ENCODE peak calls at places on chromosomes 1 and 21, in four cellular contexts. V is K562, T is SK-N-SH, G is HepG2. X is an unnamed sample.

GRCh38 chr1:189929501-189930099 is 548.1 kb downstream of the BRINP3 start:
- DNase-seq in V (no peak), T (no peak), G (no peak), X (no peak)

GRCh38 chr1:44895919-44896734 is 53.1 kb upstream of the PTCH2 start:
- DNase-seq in V (peak; percentile 62), T (no peak), G (no peak), X (no peak)

GRCh38 chr1:114341886-114342285 is 169.1 kb downstream of the TRIM33 start:
- DNase-seq in V (no peak), T (no peak), G (no peak), X (no peak)

GRCh38 chr1:163844393-163844948 is 522.7 kb downstream of the NUF2 start:
- DNase-seq in V (no peak), T (no peak), G (no peak), X (no peak)

GRCh38 chr1:97101523-97101922 is 379.9 kb downstream of the PTBP2 start:
- DNase-seq in V (no peak), T (no peak), G (no peak), X (no peak)

GRCh38 chr1:227219715-227220292 is 98.5 kb downstream of the CDC42BPA start:
- DNase-seq in V (peak; percentile 26), T (no peak), G (no peak), X (no peak)

GRCh38 chr1:113048064-113048463 is 24.9 kb upstream of the LRIG2 start:
- DNase-seq in V (no peak), T (no peak), G (peak; percentile 53), X (no peak)

GRCh38 chr21:37758997-37759396 is 157.3 kb downstream of the KCNJ6 start:
- DNase-seq in V (peak; percentile 65), T (peak; percentile 36), G (peak; percentile 3), X (no peak)

GRCh38 chr1:24391882-24392603 is 21.5 kb downstream of the STPG1 start:
- DNase-seq in V (peak; percentile 72), T (peak; percentile 72), G (peak; percentile 47), X (no peak)

GRCh38 chr1:26723013-26723991 is 27.5 kb downstream of the ARID1A start:
- DNase-seq in V (peak; percentile 93), T (peak; percentile 86), G (peak; percentile 82), X (peak; percentile 21)

GRCh38 chr21:36965720-36966065 is 776 bp downstream of the HLCS start:
- DNase-seq in V (no peak), T (no peak), G (no peak), X (no peak)

GRCh38 chr1:111826278-111826677 is 70.6 kb downstream of the DDX20 start:
- DNase-seq in V (no peak), T (no peak), G (no peak), X (no peak)

GRCh38 chr1:17866451-17867029 is 111.4 kb downstream of the ACTL8 start:
- DNase-seq in V (no peak), T (no peak), G (no peak), X (no peak)

GRCh38 chr1:23801338-23801748 is 789 bp upstream of the GALE start:
- DNase-seq in V (no peak), T (peak; percentile 37), G (no peak), X (no peak)

GRCh38 chr1:30680879-30681278 is 42.5 kb downstream of the MATN1 start:
- DNase-seq in V (no peak), T (no peak), G (no peak), X (no peak)

GRCh38 chr1:29516063-29516820 is 279.9 kb downstream of the PTPRU start:
- DNase-seq in V (no peak), T (no peak), G (no peak), X (no peak)

GRCh38 chr1:184329255-184329953 is 57.4 kb upstream of the C1orf21 start:
- DNase-seq in V (no peak), T (no peak), G (no peak), X (no peak)

DNA sequence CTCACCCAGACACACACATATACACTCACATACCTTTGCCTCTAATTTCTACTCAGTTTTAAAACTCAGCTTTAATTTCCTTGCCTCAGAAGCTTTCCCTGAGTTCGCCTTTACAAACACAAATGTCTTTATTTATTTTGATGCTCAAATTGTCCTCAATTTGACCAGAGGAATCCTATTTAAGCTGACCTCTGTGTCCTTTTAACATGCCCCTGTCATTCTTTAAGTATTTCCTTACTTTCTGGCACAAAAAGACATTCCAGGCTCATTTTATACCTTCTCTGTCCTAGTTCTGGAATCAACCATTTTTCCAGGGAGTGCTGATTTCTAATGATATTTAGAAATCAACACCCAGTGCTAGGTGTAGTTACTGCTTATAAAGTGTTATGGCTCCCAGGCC is 82.5 kb downstream of the OSBPL9 start:
- DNase-seq in V (no peak), T (no peak), G (no peak), X (no peak)
- TF ChIP-seq ELF1 in V (no peak), T (no peak), G (no peak), X (no peak)

DNA sequence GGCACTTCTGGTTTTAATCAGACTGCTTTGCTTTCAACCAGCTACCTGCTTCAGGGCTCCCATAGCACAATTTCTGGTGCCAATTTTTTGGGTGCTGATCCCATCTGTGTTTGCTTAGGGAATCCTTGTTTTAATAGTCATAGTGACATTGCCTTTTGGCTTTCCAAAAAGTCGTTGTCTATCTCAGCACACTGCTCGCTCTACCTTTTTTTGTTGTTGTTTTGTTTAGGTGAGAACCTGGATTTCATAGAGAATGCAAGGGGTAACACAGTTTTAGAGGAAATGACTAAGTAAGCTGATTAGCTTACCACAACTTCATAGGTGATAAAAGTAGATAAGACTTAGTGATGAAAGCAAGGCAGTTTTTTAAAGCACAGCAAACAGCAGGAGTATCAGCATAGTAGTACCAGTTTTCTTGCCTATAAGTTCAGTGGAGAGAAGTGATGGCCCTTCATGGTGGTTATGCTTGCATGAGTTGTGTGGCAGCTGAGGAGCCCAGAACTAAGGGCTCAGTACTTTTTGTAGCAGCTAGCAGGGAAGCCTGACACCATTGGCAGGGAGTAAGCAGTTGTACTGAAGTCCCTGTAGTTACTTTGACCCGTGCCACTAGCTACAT is 31.3 kb downstream of the NEK7 start:
- DNase-seq in V (no peak), T (no peak), G (no peak), X (no peak)
- TF ChIP-seq ELF1 in V (no peak), T (no peak), G (no peak), X (no peak)

GRCh38 chr1:153368477-153368876 is 6.9 kb downstream of the S100A12 start:
- DNase-seq in V (no peak), T (no peak), G (no peak), X (no peak)
- TF ChIP-seq ELF1 in V (no peak), T (no peak), G (no peak), X (no peak)

DNA sequence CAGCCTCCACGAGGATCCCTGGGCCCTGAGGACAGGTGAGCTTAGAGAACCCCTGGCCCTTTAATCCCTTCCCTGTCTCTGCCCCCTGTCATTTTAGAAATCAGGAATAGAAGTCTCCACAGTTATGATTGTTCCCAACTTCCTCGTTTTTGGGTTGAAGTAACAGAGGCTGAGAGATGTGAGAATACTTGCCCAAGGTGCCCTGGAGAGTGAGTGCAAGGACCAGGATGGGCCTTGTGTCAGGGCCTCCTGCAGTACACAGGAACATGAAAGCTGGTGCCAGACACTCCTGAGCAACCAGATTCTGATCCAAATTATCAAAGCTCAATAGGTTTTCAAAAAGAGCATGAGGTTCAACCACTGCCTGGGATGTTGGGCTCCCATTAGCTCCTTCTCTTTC is 10.1 kb downstream of the HLX start:
- DNase-seq in V (no peak), T (no peak), G (no peak), X (no peak)
- TF ChIP-seq ELF1 in V (no peak), T (no peak), G (no peak), X (no peak)

GRCh38 chr1:11680270-11681070 is 478 bp downstream of the MAD2L2 start:
- DNase-seq in V (no peak), T (peak; percentile 58), G (no peak), X (no peak)
- TF ChIP-seq ELF1 in V (no peak), T (no peak), G (no peak), X (no peak)

GRCh38 chr21:35559128-35559831 is 501.0 kb downstream of the SETD4 start:
- DNase-seq in V (peak; percentile 19), T (peak; percentile 8), G (no peak), X (no peak)
- TF ChIP-seq ELF1 in V (no peak), T (no peak), G (no peak), X (no peak)